ENCODE peak calls at places on chromosomes 6 and 20, in six cellular contexts. O is fibroblast of villous mesenchyme; Q is DND-41; P is endothelial cell of umbilical vein; A is activated CD4-positive, alpha-beta T cell treated with anti-CD3 and anti-CD28 coated beads, Interleukin-2, amount 50 U/mL, for 1 hour; I is T-helper 1 cell. B is an unnamed sample.

GRCh38 chr20:62105592-62105991 is 16.7 kb upstream of the LSM14B start:
- DNase-seq in P (no peak), Q (no peak), A (no peak), I (no peak), O (no peak), B (no peak)

GRCh38 chr20:36573798-36574277 is 441 bp downstream of the TGIF2 start:
- DNase-seq in O (no peak), P (peak; percentile 29), A (peak; percentile 26), I (no peak), Q (peak; percentile 52), B (peak; percentile 47)

GRCh38 chr6:151614630-151615029 is 120.8 kb downstream of the CCDC170 start:
- DNase-seq in O (peak; percentile 12), I (no peak), P (no peak), A (no peak), Q (no peak), B (no peak)

GRCh38 chr6:52681416-52681815 is 10.5 kb downstream of the TMEM14A start:
- DNase-seq in I (no peak), P (no peak), A (no peak), Q (no peak), O (no peak), B (peak; percentile 56)

GRCh38 chr6:37113976-37114375 is 56.0 kb upstream of the PIM1 start:
- DNase-seq in O (no peak), P (no peak), A (no peak), Q (no peak), I (no peak), B (no peak)

GRCh38 chr20:35134900-35135299 is 12.2 kb downstream of the EDEM2 start:
- DNase-seq in O (no peak), Q (no peak), I (no peak), A (no peak), P (no peak), B (no peak)

GRCh38 chr6:31575335-31575901 is at the start of gene TNF:
- DNase-seq in O (peak; percentile 20), Q (peak; percentile 92), A (peak; percentile 78), P (no peak), I (peak; percentile 89), B (no peak)

GRCh38 chr20:17960927-17961599 is 7.5 kb downstream of the SNX5 start:
- DNase-seq in O (peak; percentile 87), Q (no peak), P (no peak), A (no peak), I (no peak), B (no peak)

GRCh38 chr6:131003419-131004386 is 59.3 kb downstream of the EPB41L2 start:
- DNase-seq in P (no peak), Q (no peak), A (no peak), O (no peak), I (no peak), B (no peak)